ENCODE peak calls at places on chromosomes 16 and 17, in seven cellular contexts. X is fibroblast of the aortic adventitia, W is bronchial epithelial cell, L is K562, E is brain microvascular endothelial cell, B is body of pancreas, S is thoracic aorta. P is an unnamed sample.

GRCh38 chr17:40038882-40039513 is 15.2 kb downstream of the MED24 start:
- DNase-seq in X (peak), W (peak), L (peak), E (peak), B (peak), S (peak), P (peak)

GRCh38 chr17:22272363-22273146 is 580.2 kb downstream of the KCNJ18 start:
- DNase-seq in X (no peak), W (no peak), L (no peak), E (no peak), B (no peak), S (no peak), P (no peak)

GRCh38 chr16:87363771-87364476 is 19.7 kb downstream of the FBXO31 start:
- DNase-seq in X (peak), W (no peak), L (no peak), E (no peak), B (peak), S (no peak), P (no peak)

GRCh38 chr17:42798383-42799380 is at the start of the genes CNTD1 and COA3:
- DNase-seq in X (peak), W (peak), L (peak), E (peak), B (peak), S (peak), P (peak)

GRCh38 chr17:17952691-17953090 is 19.5 kb downstream of the TOM1L2 start:
- DNase-seq in X (no peak), W (no peak), L (no peak), E (no peak), B (no peak), S (no peak), P (no peak)

GRCh38 chr17:30567231-30568116 is 90.3 kb downstream of the GOSR1 start:
- DNase-seq in X (no peak), W (no peak), L (no peak), E (no peak), B (no peak), S (no peak), P (no peak)

GRCh38 chr17:39699818-39700147 is at the start of gene ERBB2:
- DNase-seq in X (peak), W (peak), L (no peak), E (peak), B (peak), S (no peak), P (peak)

GRCh38 chr16:85291302-85292148 is 179.3 kb upstream of the CIBAR2 start:
- DNase-seq in X (no peak), W (no peak), L (peak), E (no peak), B (peak), S (no peak), P (no peak)

GRCh38 chr17:40247926-40248495 is 28.9 kb downstream of the WIPF2 start:
- DNase-seq in X (no peak), W (no peak), L (no peak), E (no peak), B (peak), S (no peak), P (no peak)

GRCh38 chr17:50596191-50597037 is 35.9 kb downstream of the CACNA1G start:
- DNase-seq in X (no peak), W (no peak), L (peak), E (no peak), B (no peak), S (no peak), P (no peak)

GRCh38 chr16:64012166-64012565 is 1109.7 kb downstream of the CDH11 start:
- DNase-seq in X (peak), W (no peak), L (no peak), E (no peak), B (no peak), S (no peak), P (peak)

GRCh38 chr16:84806256-84806889 is 13.4 kb upstream of the CRISPLD2 start:
- DNase-seq in X (peak), W (no peak), L (peak), E (peak), B (peak), S (no peak), P (peak)

GRCh38 chr17:59335685-59336084 is 4.2 kb downstream of the YPEL2 start:
- DNase-seq in X (no peak), W (no peak), L (no peak), E (no peak), B (no peak), S (no peak), P (no peak)

GRCh38 chr16:31508706-31509523 is 724 bp upstream of the RUSF1 start:
- DNase-seq in X (peak), W (peak), L (no peak), E (no peak), B (no peak), S (no peak), P (no peak)

GRCh38 chr17:54968954-54969400 is 412 bp downstream of the STXBP4 start:
- DNase-seq in X (peak), W (peak), L (no peak), E (peak), B (peak), S (no peak), P (no peak)

GRCh38 chr17:78735832-78736525 is 46.1 kb downstream of the CYTH1 start:
- DNase-seq in X (peak), W (peak), L (no peak), E (no peak), B (peak), S (no peak), P (no peak)

GRCh38 chr17:411416-412120 is 59.0 kb upstream of the RPH3AL start:
- DNase-seq in X (no peak), W (no peak), L (no peak), E (no peak), B (no peak), S (no peak), P (no peak)

GRCh38 chr16:67518676-67519075 is 10.0 kb upstream of the RIPOR1 start:
- DNase-seq in X (no peak), W (no peak), L (no peak), E (no peak), B (no peak), S (no peak), P (no peak)

GRCh38 chr17:77372444-77373297 is 231.9 kb downstream of the SEC14L1 start:
- DNase-seq in X (peak), W (peak), L (peak), E (no peak), B (peak), S (no peak), P (peak)

GRCh38 chr16:84165746-84166145 is 20.6 kb downstream of the DNAAF1 start:
- DNase-seq in X (no peak), W (no peak), L (no peak), E (no peak), B (no peak), S (no peak), P (no peak)

GRCh38 chr16:56950881-56951771 is 10.6 kb upstream of the CETP start:
- DNase-seq in X (peak), W (no peak), L (peak), E (peak), B (peak), S (no peak), P (peak)

GRCh38 chr17:72725432-72726068 is 366.9 kb downstream of the SLC39A11 start:
- DNase-seq in X (peak), W (peak), L (peak), E (peak), B (peak), S (no peak), P (peak)

GRCh38 chr16:12090162-12090552 is 113.6 kb downstream of the SNX29 start:
- DNase-seq in X (no peak), W (no peak), L (no peak), E (no peak), B (no peak), S (no peak), P (no peak)

GRCh38 chr16:87060026-87060986 is 256.9 kb downstream of the C16orf95 start:
- DNase-seq in X (peak), W (no peak), L (no peak), E (peak), B (no peak), S (no peak), P (peak)

GRCh38 chr16:85380905-85381737 is 232.0 kb upstream of the GSE1 start:
- DNase-seq in X (no peak), W (no peak), L (no peak), E (no peak), B (no peak), S (no peak), P (no peak)

GRCh38 chr16:86289304-86289703 is 221.0 kb upstream of the FOXF1 start:
- DNase-seq in X (no peak), W (no peak), L (no peak), E (no peak), B (no peak), S (no peak), P (no peak)

GRCh38 chr17:6290488-6291196 is 144.3 kb downstream of the AIPL1 start:
- DNase-seq in X (no peak), W (no peak), L (no peak), E (no peak), B (no peak), S (no peak), P (no peak)

GRCh38 chr17:44002141-44002848 is 2.1 kb upstream of the NAGS start:
- DNase-seq in X (peak), W (peak), L (no peak), E (peak), B (no peak), S (no peak), P (peak)

GRCh38 chr17:76146053-76146875 is 5.2 kb upstream of the FOXJ1 start:
- DNase-seq in X (no peak), W (no peak), L (no peak), E (no peak), B (no peak), S (no peak), P (no peak)

GRCh38 chr17:76148015-76148326 is 6.9 kb upstream of the FOXJ1 start:
- DNase-seq in X (no peak), W (no peak), L (no peak), E (no peak), B (no peak), S (no peak), P (no peak)

GRCh38 chr17:76149214-76149613 is 8.2 kb upstream of the FOXJ1 start:
- DNase-seq in X (no peak), W (no peak), L (no peak), E (no peak), B (no peak), S (no peak), P (no peak)

GRCh38 chr17:76145231-76146052 is 4.4 kb upstream of the FOXJ1 start:
- DNase-seq in X (no peak), W (no peak), L (no peak), E (no peak), B (no peak), S (no peak), P (no peak)

DNA sequence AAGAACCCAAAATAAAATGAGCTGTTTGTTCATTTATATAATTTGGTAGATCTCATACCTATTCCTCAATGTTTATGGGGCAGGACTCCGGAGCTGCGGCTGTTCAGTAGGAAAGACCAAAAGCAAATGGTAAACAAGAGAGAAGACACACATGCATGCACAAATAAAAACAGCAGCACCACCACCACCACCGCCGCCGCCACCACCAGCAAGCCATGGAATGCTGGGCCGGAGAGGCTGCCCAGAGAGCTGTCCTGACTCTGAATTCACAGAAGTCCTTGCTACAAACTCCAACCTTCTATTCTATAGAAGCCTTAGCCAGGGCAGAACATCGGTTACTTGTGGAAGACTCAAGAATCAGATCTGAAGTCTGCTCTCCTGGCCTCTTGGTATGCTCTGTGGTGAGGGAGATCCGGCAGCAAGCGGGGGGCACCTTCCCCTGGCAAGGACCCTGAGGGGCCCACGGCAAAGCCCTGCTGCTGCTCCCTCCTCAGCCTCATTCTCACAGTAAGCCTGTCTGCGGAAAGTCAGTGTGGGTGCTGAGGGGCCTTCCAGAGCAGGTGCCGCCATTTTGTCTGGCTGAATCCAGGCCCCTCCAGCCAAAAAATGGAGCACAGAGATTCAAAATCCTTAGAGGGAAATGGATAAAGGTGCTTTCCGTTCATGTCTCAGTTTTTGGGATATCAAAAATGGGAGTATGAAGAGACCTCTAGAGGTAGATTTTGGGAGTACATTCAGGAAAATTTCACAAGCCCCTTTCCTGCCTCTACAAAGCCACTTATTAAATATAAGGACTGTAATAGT is 6.4 kb upstream of the FOXJ1 start:
- DNase-seq in X (peak), W (peak), L (no peak), E (no peak), B (no peak), S (no peak), P (peak)
- TF ChIP-seq CTCF in X (peak), W (peak), L (peak), E (peak), B (peak), S (peak), P (peak)

DNA sequence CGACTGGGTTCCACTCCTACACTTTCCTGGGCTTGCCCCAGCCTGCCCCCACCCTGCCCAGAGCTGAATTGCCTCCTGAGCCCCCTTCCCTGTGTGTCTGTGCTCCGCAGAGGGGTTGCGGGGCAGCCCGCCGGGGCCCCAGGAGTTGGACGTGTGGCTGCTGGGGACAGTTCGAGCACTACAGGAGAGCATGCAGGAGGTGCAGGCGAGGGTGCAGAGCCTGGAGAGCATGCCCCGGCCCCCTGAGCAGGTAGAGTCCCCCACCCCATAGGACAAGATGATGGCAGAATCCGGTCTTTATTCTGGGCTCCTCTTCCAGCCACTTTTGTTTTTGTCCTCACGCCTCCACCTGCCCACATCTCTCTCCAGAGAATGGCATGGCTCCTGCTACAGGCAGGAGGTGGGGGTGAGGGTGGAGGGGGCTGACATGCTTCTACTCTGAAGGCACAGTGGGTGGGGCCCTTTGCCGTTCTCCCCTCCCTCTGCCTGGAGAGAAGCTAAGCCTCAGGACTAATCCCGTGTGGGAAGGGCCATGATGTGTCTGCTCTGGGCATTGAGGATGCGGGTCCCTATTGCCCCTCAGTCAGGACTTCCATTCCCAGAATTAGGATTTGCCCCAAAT is 3.5 kb downstream of the ACBD4 start:
- DNase-seq in X (no peak), W (no peak), L (no peak), E (no peak), B (no peak), S (no peak), P (no peak)
- H3K4me3 ChIP-seq in X (no peak), W (no peak), L (no peak), E (no peak), B (no peak), S (no peak), P (no peak)

GRCh38 chr16:24834459-24835335 is 11.1 kb upstream of the SLC5A11 start:
- DNase-seq in X (peak), W (peak), L (peak), E (peak), B (no peak), S (no peak), P (peak)
- TF ChIP-seq CTCF in X (peak), W (peak), L (peak), E (peak), B (no peak), S (no peak), P (peak)

DNA sequence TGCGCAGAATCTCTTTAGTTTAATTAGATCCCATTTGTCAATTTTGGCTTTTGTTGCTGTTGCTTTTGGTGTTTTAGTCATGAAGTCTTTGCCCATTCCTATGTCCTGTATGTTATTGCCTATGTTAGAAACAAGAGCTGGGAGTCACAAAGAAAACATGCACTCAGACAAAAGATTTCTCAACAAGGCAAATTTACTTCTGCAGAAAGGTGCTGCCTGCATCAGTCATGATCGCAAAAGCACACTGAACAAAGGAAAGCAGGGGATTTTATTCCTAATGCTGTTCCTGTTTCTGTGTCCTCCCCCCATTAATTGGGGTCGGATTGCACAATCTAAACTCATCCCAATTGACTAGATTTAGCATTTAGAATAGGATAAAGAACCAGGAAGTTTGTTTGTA is 55.9 kb downstream of the ATF7IP2 start:
- DNase-seq in X (no peak), W (no peak), L (no peak), E (no peak), B (no peak), S (no peak), P (no peak)
- H3K4me3 ChIP-seq in X (no peak), W (no peak), L (no peak), E (no peak), B (no peak), S (no peak), P (no peak)

GRCh38 chr17:82449136-82449882 is 1.2 kb downstream of the CYBC1 start:
- DNase-seq in X (no peak), W (no peak), L (no peak), E (no peak), B (peak), S (no peak), P (no peak)
- TF ChIP-seq CTCF in X (no peak), W (no peak), L (no peak), E (no peak), B (no peak), S (no peak), P (no peak)

DNA sequence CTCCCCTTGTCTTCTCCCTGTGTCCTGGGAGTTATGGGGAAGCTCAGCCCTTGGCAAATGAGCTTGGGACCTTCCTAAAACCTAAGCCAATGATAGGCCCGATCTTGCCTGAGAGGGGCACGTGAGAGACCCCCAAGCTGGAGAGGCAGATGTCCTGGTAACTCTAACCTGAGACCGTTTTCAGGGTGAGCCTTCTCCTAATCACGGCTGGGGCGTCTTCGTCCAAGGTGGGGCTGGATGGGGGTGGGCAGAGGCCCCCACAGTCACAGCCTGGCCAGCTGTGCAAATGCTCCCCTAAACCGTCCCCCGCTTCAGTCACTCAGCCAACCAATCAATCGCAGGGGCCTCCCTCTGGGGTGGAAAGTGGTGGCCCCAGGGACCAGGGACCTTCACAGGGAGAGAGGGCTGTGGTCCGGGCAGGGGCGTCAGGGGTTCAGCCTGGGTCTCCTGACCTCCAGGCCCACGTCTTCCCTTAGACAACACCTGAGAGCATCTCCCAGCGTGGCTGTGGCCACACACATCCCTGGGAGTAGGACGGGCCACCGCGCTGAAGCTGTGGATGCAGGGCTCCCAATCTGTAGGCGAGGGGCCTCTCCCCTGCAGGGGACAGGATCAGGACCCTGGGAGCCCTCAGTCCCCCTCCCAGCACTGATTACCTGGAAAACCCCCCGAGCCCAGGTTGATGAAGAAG is 30.6 kb downstream of the ACTG1 start:
- DNase-seq in X (no peak), W (no peak), L (no peak), E (no peak), B (no peak), S (no peak), P (no peak)
- H3K4me3 ChIP-seq in X (peak), W (peak), L (peak), E (peak), B (no peak), S (peak), P (peak)

DNA sequence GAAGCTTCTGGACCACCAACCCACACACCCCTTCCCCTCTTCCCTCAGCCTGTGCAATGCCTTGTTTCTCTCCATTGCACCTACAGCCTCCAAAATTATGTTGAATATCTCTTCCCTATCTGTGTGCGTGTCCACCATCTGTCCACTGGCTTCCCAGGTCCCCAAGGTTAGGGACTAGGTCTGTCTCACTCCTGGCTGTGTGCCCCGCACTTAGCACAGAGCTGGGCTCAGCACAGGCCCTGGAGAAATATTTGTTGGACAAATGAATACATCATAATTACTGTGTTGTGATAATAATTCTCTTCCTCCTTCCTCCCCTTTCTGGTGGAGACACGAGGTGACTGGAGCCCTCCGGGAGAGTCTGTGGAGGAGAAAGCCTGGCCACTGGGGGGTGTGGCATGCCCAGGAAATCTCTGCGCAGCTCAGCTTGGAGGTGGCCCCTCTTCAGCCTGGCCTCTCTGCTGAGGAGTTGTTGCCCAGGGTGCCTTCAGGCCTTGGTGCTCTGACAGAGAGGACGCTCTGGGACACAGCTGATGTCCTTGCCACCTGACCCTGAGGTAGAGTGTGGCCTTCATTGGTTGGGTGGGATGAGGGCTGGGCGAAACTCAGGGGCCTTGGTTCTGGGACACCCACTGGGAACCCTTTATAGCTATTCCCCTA is 3.3 kb upstream of the BRD7 start:
- DNase-seq in X (peak), W (no peak), L (no peak), E (no peak), B (peak), S (no peak), P (no peak)
- TF ChIP-seq CTCF in X (peak), W (peak), L (peak), E (peak), B (no peak), S (no peak), P (peak)

P was measured in astrocyte of the spinal cord.